ENCODE peak calls at places on chromosome 17, in six cellular contexts. One of them, this sample, is unnamed.

GRCh38 chr17:73196500-73196899 is 3.6 kb downstream of the COG1 start:
- DNase-seq in suprapubic skin: no peak
- DNase-seq in esophagus muscularis mucosa: no peak
- DNase-seq in prostate gland: peak
- DNase-seq in GM12878: no peak
- DNase-seq in sigmoid colon: peak
- DNase-seq in this sample: no peak

GRCh38 chr17:9121186-9121820 is 100.0 kb downstream of the NTN1 start:
- DNase-seq in GM12878: no peak
- DNase-seq in esophagus muscularis mucosa: no peak
- DNase-seq in prostate gland: no peak
- DNase-seq in suprapubic skin: no peak
- DNase-seq in sigmoid colon: peak
- DNase-seq in this sample: no peak

GRCh38 chr17:72386619-72387237 is 265.9 kb downstream of the SOX9 start:
- DNase-seq in esophagus muscularis mucosa: no peak
- DNase-seq in GM12878: no peak
- DNase-seq in suprapubic skin: no peak
- DNase-seq in sigmoid colon: no peak
- DNase-seq in prostate gland: no peak
- DNase-seq in this sample: no peak

GRCh38 chr17:59851431-59852375 is 41.0 kb downstream of the TUBD1 start:
- DNase-seq in prostate gland: peak
- DNase-seq in GM12878: no peak
- DNase-seq in sigmoid colon: peak
- DNase-seq in esophagus muscularis mucosa: no peak
- DNase-seq in suprapubic skin: peak
- DNase-seq in this sample: peak

GRCh38 chr17:64315032-64315490 is 52.0 kb upstream of the TEX2 start:
- DNase-seq in esophagus muscularis mucosa: peak
- DNase-seq in suprapubic skin: peak
- DNase-seq in GM12878: no peak
- DNase-seq in prostate gland: peak
- DNase-seq in sigmoid colon: peak
- DNase-seq in this sample: peak

GRCh38 chr17:17320188-17320910 is 17.2 kb downstream of the NT5M start:
- DNase-seq in sigmoid colon: no peak
- DNase-seq in prostate gland: no peak
- DNase-seq in suprapubic skin: no peak
- DNase-seq in esophagus muscularis mucosa: no peak
- DNase-seq in GM12878: no peak
- DNase-seq in this sample: no peak

GRCh38 chr17:17824119-17824779 is 12.5 kb downstream of the SREBF1 start:
- DNase-seq in prostate gland: no peak
- DNase-seq in GM12878: no peak
- DNase-seq in esophagus muscularis mucosa: no peak
- DNase-seq in suprapubic skin: no peak
- DNase-seq in sigmoid colon: no peak
- DNase-seq in this sample: no peak

GRCh38 chr17:2405247-2405926 is 4.5 kb upstream of the MNT start:
- DNase-seq in esophagus muscularis mucosa: no peak
- DNase-seq in GM12878: no peak
- DNase-seq in prostate gland: no peak
- DNase-seq in sigmoid colon: peak
- DNase-seq in suprapubic skin: peak
- DNase-seq in this sample: no peak

GRCh38 chr17:68440526-68440925 is 16.8 kb downstream of the WIPI1 start:
- DNase-seq in suprapubic skin: no peak
- DNase-seq in esophagus muscularis mucosa: no peak
- DNase-seq in sigmoid colon: no peak
- DNase-seq in GM12878: no peak
- DNase-seq in prostate gland: no peak
- DNase-seq in this sample: no peak

GRCh38 chr17:68148936-68149335 is 98.9 kb upstream of the AMZ2 start:
- DNase-seq in prostate gland: no peak
- DNase-seq in esophagus muscularis mucosa: no peak
- DNase-seq in suprapubic skin: no peak
- DNase-seq in GM12878: no peak
- DNase-seq in sigmoid colon: no peak
- DNase-seq in this sample: no peak

GRCh38 chr17:53570731-53571130 is 252.0 kb upstream of the KIF2B start:
- DNase-seq in prostate gland: no peak
- DNase-seq in esophagus muscularis mucosa: no peak
- DNase-seq in GM12878: no peak
- DNase-seq in suprapubic skin: no peak
- DNase-seq in sigmoid colon: no peak
- DNase-seq in this sample: no peak

GRCh38 chr17:42061641-42062487 is 11.5 kb upstream of the C17orf113 start:
- DNase-seq in suprapubic skin: no peak
- DNase-seq in GM12878: no peak
- DNase-seq in esophagus muscularis mucosa: no peak
- DNase-seq in sigmoid colon: no peak
- DNase-seq in prostate gland: no peak
- DNase-seq in this sample: no peak

GRCh38 chr17:58303981-58304734 is 23.4 kb upstream of the MPO start:
- DNase-seq in prostate gland: no peak
- DNase-seq in GM12878: no peak
- DNase-seq in suprapubic skin: no peak
- DNase-seq in esophagus muscularis mucosa: peak
- DNase-seq in sigmoid colon: peak
- DNase-seq in this sample: peak

GRCh38 chr17:2776589-2777241 is 19.5 kb upstream of the RAP1GAP2 start:
- DNase-seq in suprapubic skin: no peak
- DNase-seq in esophagus muscularis mucosa: no peak
- DNase-seq in GM12878: no peak
- DNase-seq in sigmoid colon: no peak
- DNase-seq in prostate gland: no peak
- DNase-seq in this sample: no peak

GRCh38 chr17:73278049-73278464 is 16.4 kb upstream of the CPSF4L start:
- DNase-seq in esophagus muscularis mucosa: no peak
- DNase-seq in sigmoid colon: no peak
- DNase-seq in suprapubic skin: no peak
- DNase-seq in GM12878: no peak
- DNase-seq in prostate gland: peak
- DNase-seq in this sample: no peak

GRCh38 chr17:38428643-38429371 is 543 bp downstream of the ARHGAP23 start:
- DNase-seq in esophagus muscularis mucosa: no peak
- DNase-seq in GM12878: no peak
- DNase-seq in prostate gland: no peak
- DNase-seq in sigmoid colon: peak
- DNase-seq in suprapubic skin: no peak
- DNase-seq in this sample: no peak

GRCh38 chr17:8632087-8632486 is 1.6 kb upstream of the MYH10 start:
- DNase-seq in suprapubic skin: no peak
- DNase-seq in esophagus muscularis mucosa: no peak
- DNase-seq in sigmoid colon: no peak
- DNase-seq in prostate gland: peak
- DNase-seq in GM12878: no peak
- DNase-seq in this sample: no peak

GRCh38 chr17:17700251-17700969 is 19.2 kb downstream of the RAI1 start:
- DNase-seq in GM12878: no peak
- DNase-seq in esophagus muscularis mucosa: no peak
- DNase-seq in prostate gland: no peak
- DNase-seq in suprapubic skin: no peak
- DNase-seq in sigmoid colon: no peak
- DNase-seq in this sample: no peak

GRCh38 chr17:13337171-13337570 is 264.6 kb downstream of the HS3ST3A1 start:
- DNase-seq in sigmoid colon: no peak
- DNase-seq in prostate gland: no peak
- DNase-seq in GM12878: no peak
- DNase-seq in suprapubic skin: no peak
- DNase-seq in esophagus muscularis mucosa: no peak
- DNase-seq in this sample: no peak

GRCh38 chr17:40515491-40516041 is 14.1 kb upstream of the TNS4 start:
- DNase-seq in suprapubic skin: peak
- DNase-seq in GM12878: no peak
- DNase-seq in prostate gland: no peak
- DNase-seq in sigmoid colon: peak
- DNase-seq in esophagus muscularis mucosa: no peak
- DNase-seq in this sample: no peak

GRCh38 chr17:4479340-4479981 is 19.2 kb upstream of the SPNS2 start:
- DNase-seq in GM12878: no peak
- DNase-seq in prostate gland: no peak
- DNase-seq in sigmoid colon: no peak
- DNase-seq in esophagus muscularis mucosa: no peak
- DNase-seq in suprapubic skin: no peak
- DNase-seq in this sample: no peak

GRCh38 chr17:28317965-28318758 is 838 bp upstream of the TMEM97 start:
- DNase-seq in sigmoid colon: no peak
- DNase-seq in esophagus muscularis mucosa: no peak
- DNase-seq in prostate gland: no peak
- DNase-seq in GM12878: no peak
- DNase-seq in suprapubic skin: no peak
- DNase-seq in this sample: no peak

GRCh38 chr17:14616508-14616907 is 315.6 kb downstream of the HS3ST3B1 start:
- DNase-seq in prostate gland: no peak
- DNase-seq in esophagus muscularis mucosa: no peak
- DNase-seq in GM12878: no peak
- DNase-seq in suprapubic skin: no peak
- DNase-seq in sigmoid colon: no peak
- DNase-seq in this sample: no peak

GRCh38 chr17:76700627-76701470 is 9.9 kb downstream of the MXRA7 start:
- DNase-seq in sigmoid colon: peak
- DNase-seq in suprapubic skin: peak
- DNase-seq in prostate gland: peak
- DNase-seq in esophagus muscularis mucosa: peak
- DNase-seq in GM12878: no peak
- DNase-seq in this sample: peak

GRCh38 chr17:66098040-66098439 is 93.9 kb downstream of the CEP112 start:
- DNase-seq in suprapubic skin: no peak
- DNase-seq in prostate gland: no peak
- DNase-seq in sigmoid colon: no peak
- DNase-seq in GM12878: no peak
- DNase-seq in esophagus muscularis mucosa: no peak
- DNase-seq in this sample: no peak

GRCh38 chr17:47855737-47856136 is 4.8 kb upstream of the SP6 start:
- DNase-seq in GM12878: no peak
- DNase-seq in suprapubic skin: no peak
- DNase-seq in prostate gland: no peak
- DNase-seq in esophagus muscularis mucosa: no peak
- DNase-seq in sigmoid colon: no peak
- DNase-seq in this sample: no peak
- TF ChIP-seq POLR2AphosphoS5 in GM12878: no peak
- TF ChIP-seq POLR2AphosphoS5 in suprapubic skin: no peak
- TF ChIP-seq POLR2AphosphoS5 in prostate gland: no peak
- TF ChIP-seq POLR2AphosphoS5 in esophagus muscularis mucosa: no peak
- TF ChIP-seq POLR2AphosphoS5 in sigmoid colon: no peak
- TF ChIP-seq POLR2AphosphoS5 in this sample: no peak

GRCh38 chr17:50060951-50061712 is 5.2 kb downstream of the ITGA3 start:
- DNase-seq in suprapubic skin: peak
- DNase-seq in esophagus muscularis mucosa: no peak
- DNase-seq in prostate gland: peak
- DNase-seq in GM12878: no peak
- DNase-seq in sigmoid colon: peak
- DNase-seq in this sample: no peak

GRCh38 chr17:50059256-50059655 is 3.3 kb downstream of the ITGA3 start:
- DNase-seq in prostate gland: no peak
- DNase-seq in esophagus muscularis mucosa: no peak
- DNase-seq in GM12878: no peak
- DNase-seq in suprapubic skin: peak
- DNase-seq in sigmoid colon: no peak
- DNase-seq in this sample: no peak

GRCh38 chr17:50057521-50057991 is 1.6 kb downstream of the ITGA3 start:
- DNase-seq in GM12878: no peak
- DNase-seq in prostate gland: no peak
- DNase-seq in suprapubic skin: no peak
- DNase-seq in sigmoid colon: no peak
- DNase-seq in esophagus muscularis mucosa: no peak
- DNase-seq in this sample: no peak

GRCh38 chr17:50058296-50058945 is 2.5 kb downstream of the ITGA3 start:
- DNase-seq in prostate gland: no peak
- DNase-seq in esophagus muscularis mucosa: no peak
- DNase-seq in GM12878: no peak
- DNase-seq in sigmoid colon: no peak
- DNase-seq in suprapubic skin: no peak
- DNase-seq in this sample: no peak

DNA sequence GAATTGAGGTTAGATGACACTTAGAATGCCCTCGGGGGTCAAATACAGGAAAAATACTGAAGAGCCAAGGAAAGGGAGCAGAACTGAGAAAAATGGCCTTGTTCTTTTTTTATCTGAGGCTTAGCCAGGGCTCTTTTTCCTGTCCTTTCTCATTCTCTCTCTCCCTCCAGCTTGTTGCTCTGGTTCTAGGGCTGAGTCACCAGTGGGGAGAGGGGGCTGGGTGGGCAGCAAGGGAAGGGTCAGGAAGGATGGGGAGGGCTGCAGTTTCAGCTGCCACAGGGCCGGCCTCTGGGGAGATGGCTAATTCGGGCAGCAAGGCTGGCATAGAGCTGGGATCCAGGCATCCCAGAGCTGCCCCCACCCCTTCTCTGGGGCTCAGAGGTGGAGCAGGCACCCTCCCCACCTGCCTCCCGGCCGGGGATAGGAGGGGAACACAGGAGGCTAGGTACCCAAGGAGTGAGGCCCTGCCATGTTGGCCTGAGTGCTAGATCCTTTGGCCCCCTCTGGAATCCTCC is 3.9 kb downstream of the ITGA3 start:
- DNase-seq in suprapubic skin: no peak
- DNase-seq in esophagus muscularis mucosa: no peak
- DNase-seq in prostate gland: no peak
- DNase-seq in sigmoid colon: no peak
- DNase-seq in GM12878: no peak
- DNase-seq in this sample: no peak
- H3K27ac ChIP-seq in suprapubic skin: peak
- H3K27ac ChIP-seq in esophagus muscularis mucosa: peak
- H3K27ac ChIP-seq in prostate gland: peak
- H3K27ac ChIP-seq in sigmoid colon: peak
- H3K27ac ChIP-seq in GM12878: no peak
- H3K27ac ChIP-seq in this sample: peak

GRCh38 chr17:6648181-6648580 is 3.2 kb downstream of the MED31 start:
- DNase-seq in prostate gland: no peak
- DNase-seq in suprapubic skin: no peak
- DNase-seq in esophagus muscularis mucosa: no peak
- DNase-seq in sigmoid colon: no peak
- DNase-seq in GM12878: no peak
- DNase-seq in this sample: no peak
- TF ChIP-seq CTCF in prostate gland: no peak
- TF ChIP-seq CTCF in suprapubic skin: no peak
- TF ChIP-seq CTCF in esophagus muscularis mucosa: no peak
- TF ChIP-seq CTCF in sigmoid colon: no peak
- TF ChIP-seq CTCF in GM12878: peak
- TF ChIP-seq CTCF in this sample: no peak

GRCh38 chr17:81511800-81512559 is 619 bp downstream of the ACTG1 start:
- DNase-seq in sigmoid colon: peak
- DNase-seq in GM12878: no peak
- DNase-seq in suprapubic skin: no peak
- DNase-seq in esophagus muscularis mucosa: no peak
- DNase-seq in prostate gland: no peak
- DNase-seq in this sample: no peak

GRCh38 chr17:81512560-81512983 is at the start of gene ACTG1:
- DNase-seq in prostate gland: peak
- DNase-seq in esophagus muscularis mucosa: peak
- DNase-seq in GM12878: no peak
- DNase-seq in suprapubic skin: peak
- DNase-seq in sigmoid colon: peak
- DNase-seq in this sample: peak

GRCh38 chr17:81513669-81514484 is 1.3 kb upstream of the ACTG1 start:
- DNase-seq in GM12878: no peak
- DNase-seq in esophagus muscularis mucosa: no peak
- DNase-seq in prostate gland: peak
- DNase-seq in suprapubic skin: peak
- DNase-seq in sigmoid colon: peak
- DNase-seq in this sample: peak

GRCh38 chr17:81514485-81514734 is 1.8 kb upstream of the ACTG1 start:
- DNase-seq in prostate gland: no peak
- DNase-seq in suprapubic skin: no peak
- DNase-seq in GM12878: no peak
- DNase-seq in esophagus muscularis mucosa: no peak
- DNase-seq in sigmoid colon: no peak
- DNase-seq in this sample: no peak

GRCh38 chr17:81512984-81513668 is 527 bp upstream of the ACTG1 start:
- DNase-seq in esophagus muscularis mucosa: peak
- DNase-seq in GM12878: no peak
- DNase-seq in suprapubic skin: no peak
- DNase-seq in sigmoid colon: peak
- DNase-seq in prostate gland: peak
- DNase-seq in this sample: peak
- TF ChIP-seq POLR2AphosphoS5 in esophagus muscularis mucosa: peak
- TF ChIP-seq POLR2AphosphoS5 in GM12878: peak
- TF ChIP-seq POLR2AphosphoS5 in suprapubic skin: no peak
- TF ChIP-seq POLR2AphosphoS5 in sigmoid colon: no peak
- TF ChIP-seq POLR2AphosphoS5 in prostate gland: peak
- TF ChIP-seq POLR2AphosphoS5 in this sample: no peak